ENCODE peak calls at places on chromosomes 3 and 15, in nine cellular contexts. One of them, this sample, is unnamed.
A peak's percentile ranks its signal among the peaks of the same experiment; 100 is the strongest.

GRCh38 chr3:164515256-164515655 is 563.0 kb downstream of the SI start:
- DNase-seq in HAP-1: no peak
- DNase-seq in Karpas-422: no peak
- DNase-seq in adipocyte: no peak
- DNase-seq in brain microvascular endothelial cell: no peak
- DNase-seq in effector memory CD4-positive, alpha-beta T cell: no peak
- DNase-seq in heart left ventricle: no peak
- DNase-seq in transverse colon: no peak
- DNase-seq in body of pancreas: no peak
- DNase-seq in this sample: no peak

GRCh38 chr3:169650503-169650902 is 13.0 kb downstream of the MECOM start:
- DNase-seq in Karpas-422: no peak
- DNase-seq in effector memory CD4-positive, alpha-beta T cell: no peak
- DNase-seq in HAP-1: no peak
- DNase-seq in body of pancreas: no peak
- DNase-seq in brain microvascular endothelial cell: no peak
- DNase-seq in heart left ventricle: no peak
- DNase-seq in adipocyte: no peak
- DNase-seq in transverse colon: no peak
- DNase-seq in this sample: no peak

GRCh38 chr3:167887096-167887495 is 151.6 kb downstream of the SERPINI1 start:
- DNase-seq in effector memory CD4-positive, alpha-beta T cell: no peak
- DNase-seq in brain microvascular endothelial cell: peak; percentile 35
- DNase-seq in HAP-1: no peak
- DNase-seq in adipocyte: peak; percentile 42
- DNase-seq in Karpas-422: no peak
- DNase-seq in heart left ventricle: no peak
- DNase-seq in body of pancreas: no peak
- DNase-seq in transverse colon: no peak
- DNase-seq in this sample: no peak

GRCh38 chr15:28246605-28247004 is 75.4 kb downstream of the HERC2 start:
- DNase-seq in body of pancreas: no peak
- DNase-seq in adipocyte: no peak
- DNase-seq in heart left ventricle: no peak
- DNase-seq in Karpas-422: no peak
- DNase-seq in transverse colon: no peak
- DNase-seq in brain microvascular endothelial cell: no peak
- DNase-seq in effector memory CD4-positive, alpha-beta T cell: no peak
- DNase-seq in HAP-1: no peak
- DNase-seq in this sample: no peak

GRCh38 chr3:42518800-42519567 is 16.5 kb downstream of the VIPR1 start:
- DNase-seq in transverse colon: no peak
- DNase-seq in heart left ventricle: no peak
- DNase-seq in effector memory CD4-positive, alpha-beta T cell: peak; percentile 36
- DNase-seq in HAP-1: peak; percentile 61
- DNase-seq in brain microvascular endothelial cell: no peak
- DNase-seq in body of pancreas: no peak
- DNase-seq in Karpas-422: peak; percentile 70
- DNase-seq in adipocyte: no peak
- DNase-seq in this sample: no peak

GRCh38 chr15:47650564-47650963 is 66.7 kb upstream of the SEMA6D start:
- DNase-seq in body of pancreas: no peak
- DNase-seq in HAP-1: no peak
- DNase-seq in Karpas-422: no peak
- DNase-seq in effector memory CD4-positive, alpha-beta T cell: no peak
- DNase-seq in adipocyte: no peak
- DNase-seq in brain microvascular endothelial cell: no peak
- DNase-seq in transverse colon: no peak
- DNase-seq in heart left ventricle: no peak
- DNase-seq in this sample: no peak

GRCh38 chr3:177674186-177674585 is 476.9 kb upstream of the TBL1XR1 start:
- DNase-seq in heart left ventricle: no peak
- DNase-seq in transverse colon: no peak
- DNase-seq in effector memory CD4-positive, alpha-beta T cell: no peak
- DNase-seq in Karpas-422: no peak
- DNase-seq in brain microvascular endothelial cell: no peak
- DNase-seq in body of pancreas: no peak
- DNase-seq in adipocyte: no peak
- DNase-seq in HAP-1: no peak
- DNase-seq in this sample: no peak

GRCh38 chr15:20345401-20345958 is 196.1 kb downstream of the GOLGA6L6 start:
- DNase-seq in heart left ventricle: no peak
- DNase-seq in adipocyte: no peak
- DNase-seq in HAP-1: no peak
- DNase-seq in brain microvascular endothelial cell: no peak
- DNase-seq in Karpas-422: no peak
- DNase-seq in transverse colon: no peak
- DNase-seq in effector memory CD4-positive, alpha-beta T cell: no peak
- DNase-seq in body of pancreas: no peak
- DNase-seq in this sample: no peak

GRCh38 chr3:31248619-31248992 is 284.1 kb upstream of the STT3B start:
- DNase-seq in HAP-1: no peak
- DNase-seq in Karpas-422: no peak
- DNase-seq in brain microvascular endothelial cell: no peak
- DNase-seq in adipocyte: no peak
- DNase-seq in heart left ventricle: no peak
- DNase-seq in body of pancreas: no peak
- DNase-seq in transverse colon: no peak
- DNase-seq in effector memory CD4-positive, alpha-beta T cell: no peak
- DNase-seq in this sample: no peak

GRCh38 chr15:59764775-59765174 is 75.7 kb upstream of the BNIP2 start:
- DNase-seq in Karpas-422: peak; percentile 50
- DNase-seq in body of pancreas: no peak
- DNase-seq in effector memory CD4-positive, alpha-beta T cell: no peak
- DNase-seq in heart left ventricle: no peak
- DNase-seq in brain microvascular endothelial cell: no peak
- DNase-seq in HAP-1: no peak
- DNase-seq in adipocyte: no peak
- DNase-seq in transverse colon: no peak
- DNase-seq in this sample: no peak

GRCh38 chr15:43133429-43134156 is at the start of gene TMEM62:
- DNase-seq in heart left ventricle: peak; percentile 87
- DNase-seq in Karpas-422: peak; percentile 96
- DNase-seq in transverse colon: peak; percentile 92
- DNase-seq in body of pancreas: peak; percentile 95
- DNase-seq in effector memory CD4-positive, alpha-beta T cell: peak; percentile 52
- DNase-seq in adipocyte: peak; percentile 75
- DNase-seq in brain microvascular endothelial cell: peak; percentile 38
- DNase-seq in HAP-1: peak; percentile 85
- DNase-seq in this sample: peak; percentile 93

GRCh38 chr3:21062724-21063436 is 688.1 kb downstream of the ZNF385D start:
- DNase-seq in transverse colon: no peak
- DNase-seq in Karpas-422: no peak
- DNase-seq in HAP-1: no peak
- DNase-seq in adipocyte: peak; percentile 66
- DNase-seq in heart left ventricle: peak; percentile 12
- DNase-seq in brain microvascular endothelial cell: no peak
- DNase-seq in effector memory CD4-positive, alpha-beta T cell: no peak
- DNase-seq in body of pancreas: no peak
- DNase-seq in this sample: no peak

GRCh38 chr15:41494190-41494921 is 682 bp downstream of the ITPKA start:
- DNase-seq in Karpas-422: no peak
- DNase-seq in effector memory CD4-positive, alpha-beta T cell: no peak
- DNase-seq in body of pancreas: no peak
- DNase-seq in HAP-1: peak; percentile 74
- DNase-seq in transverse colon: peak; percentile 46
- DNase-seq in adipocyte: peak; percentile 42
- DNase-seq in heart left ventricle: no peak
- DNase-seq in brain microvascular endothelial cell: no peak
- DNase-seq in this sample: peak; percentile 81

DNA sequence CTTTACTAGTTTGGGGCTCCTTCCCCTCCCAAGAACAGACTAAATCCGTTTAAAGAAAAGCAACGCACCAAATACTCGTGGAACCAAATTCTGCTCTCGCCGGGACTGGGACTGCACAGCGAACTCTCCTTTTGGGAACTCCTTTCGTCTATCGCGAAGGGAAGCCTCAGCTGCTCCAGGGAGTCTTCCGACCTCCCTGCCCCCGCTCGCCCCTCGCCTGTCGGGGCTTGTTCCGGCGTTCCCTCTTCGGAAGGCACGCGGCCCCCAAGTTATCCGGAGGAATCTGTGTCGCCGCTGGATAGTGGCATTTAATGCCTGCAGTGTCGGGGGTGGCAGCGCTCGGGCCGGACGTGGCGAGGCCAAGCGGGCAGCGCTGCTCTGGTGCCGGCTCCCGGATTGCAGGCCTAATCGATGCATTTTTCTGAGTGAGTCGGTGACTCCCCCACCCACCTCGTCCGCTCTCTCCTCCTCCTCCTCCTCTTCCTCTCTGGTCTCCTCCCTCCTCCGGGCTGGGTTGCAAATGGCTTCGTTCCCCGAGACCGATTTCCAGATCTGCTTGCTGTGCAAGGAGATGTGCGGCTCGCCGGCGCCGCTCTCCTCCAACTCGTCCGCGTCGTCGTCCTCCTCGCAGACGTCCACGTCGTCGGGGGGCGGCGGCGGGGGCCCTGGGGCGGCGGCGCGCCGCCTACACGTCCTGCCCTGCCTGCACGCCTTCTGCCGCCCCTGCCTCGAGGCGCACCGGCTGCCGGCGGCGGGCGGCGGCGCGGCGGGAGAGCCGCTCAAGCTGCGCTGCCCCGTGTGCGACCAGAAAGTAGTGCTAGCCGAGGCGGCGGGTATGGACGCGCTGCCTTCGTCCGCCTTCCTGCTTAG is at the start of gene TRIM71:
- DNase-seq in Karpas-422: no peak
- DNase-seq in effector memory CD4-positive, alpha-beta T cell: no peak
- DNase-seq in transverse colon: no peak
- DNase-seq in body of pancreas: no peak
- DNase-seq in brain microvascular endothelial cell: no peak
- DNase-seq in heart left ventricle: no peak
- DNase-seq in adipocyte: no peak
- DNase-seq in HAP-1: peak; percentile 57
- DNase-seq in this sample: peak; percentile 69
- H3K27me3 ChIP-seq in Karpas-422: no peaks in the 10 kb centered on the region
- H3K27me3 ChIP-seq in effector memory CD4-positive, alpha-beta T cell: peaks cover 13% of the 10 kb centered on the region
- H3K27me3 ChIP-seq in transverse colon: peaks cover 82% of the 10 kb centered on the region
- H3K27me3 ChIP-seq in body of pancreas: peaks cover 41% of the 10 kb centered on the region
- H3K27me3 ChIP-seq in brain microvascular endothelial cell: peaks cover 69% of the 10 kb centered on the region
- H3K27me3 ChIP-seq in heart left ventricle: peaks cover 50% of the 10 kb centered on the region
- H3K27me3 ChIP-seq in adipocyte: peaks cover 29% of the 10 kb centered on the region
- H3K27me3 ChIP-seq in HAP-1: no peaks in the 10 kb centered on the region
- H3K27me3 ChIP-seq in this sample: no peaks in the 10 kb centered on the region

DNA sequence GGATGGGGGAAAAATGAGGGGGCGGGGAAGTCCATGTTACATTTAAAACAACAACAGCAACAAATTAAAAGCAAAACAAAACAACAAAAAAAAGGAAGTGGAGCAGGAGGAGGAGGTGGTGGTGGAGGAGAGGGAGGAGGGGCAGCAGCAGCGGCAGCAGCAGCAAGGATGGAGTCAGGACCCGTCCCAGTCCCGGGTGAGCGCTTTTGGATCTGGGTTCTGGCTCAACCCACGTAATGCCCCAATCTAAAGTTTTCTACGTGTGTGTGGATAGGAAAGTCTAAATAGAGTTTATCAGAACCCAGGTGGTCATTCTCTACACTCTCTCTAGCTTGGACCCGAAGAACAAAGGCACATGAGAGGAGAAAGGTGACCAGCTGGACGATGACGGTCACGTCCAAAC is 721 bp upstream of the ISL2 start:
- DNase-seq in brain microvascular endothelial cell: no peak
- DNase-seq in transverse colon: no peak
- DNase-seq in heart left ventricle: no peak
- DNase-seq in Karpas-422: peak; percentile 73
- DNase-seq in body of pancreas: no peak
- DNase-seq in adipocyte: no peak
- DNase-seq in HAP-1: peak; percentile 68
- DNase-seq in effector memory CD4-positive, alpha-beta T cell: no peak
- DNase-seq in this sample: no peak
- H3K27me3 ChIP-seq in brain microvascular endothelial cell: peaks cover 42% of the 10 kb centered on the region
- H3K27me3 ChIP-seq in transverse colon: peaks cover 80% of the 10 kb centered on the region
- H3K27me3 ChIP-seq in heart left ventricle: peaks cover 80% of the 10 kb centered on the region
- H3K27me3 ChIP-seq in Karpas-422: no peaks in the 10 kb centered on the region
- H3K27me3 ChIP-seq in body of pancreas: peaks cover 51% of the 10 kb centered on the region
- H3K27me3 ChIP-seq in adipocyte: peaks cover 84% of the 10 kb centered on the region
- H3K27me3 ChIP-seq in HAP-1: no peaks in the 10 kb centered on the region
- H3K27me3 ChIP-seq in effector memory CD4-positive, alpha-beta T cell: peaks cover 67% of the 10 kb centered on the region
- H3K27me3 ChIP-seq in this sample: no peaks in the 10 kb centered on the region

GRCh38 chr3:147395975-147396708 is 10.2 kb downstream of the ZIC4 start:
- DNase-seq in Karpas-422: no peak
- DNase-seq in effector memory CD4-positive, alpha-beta T cell: no peak
- DNase-seq in brain microvascular endothelial cell: peak; percentile 77
- DNase-seq in transverse colon: no peak
- DNase-seq in adipocyte: no peak
- DNase-seq in HAP-1: no peak
- DNase-seq in heart left ventricle: no peak
- DNase-seq in body of pancreas: no peak
- DNase-seq in this sample: no peak
- H3K27me3 ChIP-seq in Karpas-422: no peaks in the 10 kb centered on the region
- H3K27me3 ChIP-seq in effector memory CD4-positive, alpha-beta T cell: peaks cover 24% of the 10 kb centered on the region
- H3K27me3 ChIP-seq in brain microvascular endothelial cell: no peaks in the 10 kb centered on the region
- H3K27me3 ChIP-seq in transverse colon: peaks cover 100% of the 10 kb centered on the region
- H3K27me3 ChIP-seq in adipocyte: peaks cover 78% of the 10 kb centered on the region
- H3K27me3 ChIP-seq in HAP-1: no peaks in the 10 kb centered on the region
- H3K27me3 ChIP-seq in heart left ventricle: peaks cover 97% of the 10 kb centered on the region
- H3K27me3 ChIP-seq in body of pancreas: peaks cover 66% of the 10 kb centered on the region
- H3K27me3 ChIP-seq in this sample: no peaks in the 10 kb centered on the region

GRCh38 chr15:89383635-89384604 is 49.3 kb upstream of the POLG start:
- DNase-seq in transverse colon: peak; percentile 53
- DNase-seq in adipocyte: no peak
- DNase-seq in Karpas-422: no peak
- DNase-seq in brain microvascular endothelial cell: no peak
- DNase-seq in body of pancreas: no peak
- DNase-seq in HAP-1: peak; percentile 93
- DNase-seq in heart left ventricle: peak; percentile 68
- DNase-seq in effector memory CD4-positive, alpha-beta T cell: no peak
- DNase-seq in this sample: no peak

GRCh38 chr15:89381888-89382287 is 47.3 kb upstream of the POLG start:
- DNase-seq in body of pancreas: no peak
- DNase-seq in adipocyte: no peak
- DNase-seq in Karpas-422: no peak
- DNase-seq in transverse colon: no peak
- DNase-seq in effector memory CD4-positive, alpha-beta T cell: no peak
- DNase-seq in brain microvascular endothelial cell: no peak
- DNase-seq in heart left ventricle: no peak
- DNase-seq in HAP-1: no peak
- DNase-seq in this sample: no peak

GRCh38 chr15:89381330-89381729 is 46.7 kb upstream of the POLG start:
- DNase-seq in heart left ventricle: no peak
- DNase-seq in Karpas-422: no peak
- DNase-seq in body of pancreas: no peak
- DNase-seq in transverse colon: no peak
- DNase-seq in brain microvascular endothelial cell: no peak
- DNase-seq in HAP-1: no peak
- DNase-seq in adipocyte: no peak
- DNase-seq in effector memory CD4-positive, alpha-beta T cell: no peak
- DNase-seq in this sample: no peak

GRCh38 chr15:89379818-89380217 is 45.2 kb upstream of the POLG start:
- DNase-seq in body of pancreas: no peak
- DNase-seq in heart left ventricle: no peak
- DNase-seq in HAP-1: no peak
- DNase-seq in brain microvascular endothelial cell: no peak
- DNase-seq in effector memory CD4-positive, alpha-beta T cell: no peak
- DNase-seq in Karpas-422: no peak
- DNase-seq in adipocyte: no peak
- DNase-seq in transverse colon: no peak
- DNase-seq in this sample: no peak

DNA sequence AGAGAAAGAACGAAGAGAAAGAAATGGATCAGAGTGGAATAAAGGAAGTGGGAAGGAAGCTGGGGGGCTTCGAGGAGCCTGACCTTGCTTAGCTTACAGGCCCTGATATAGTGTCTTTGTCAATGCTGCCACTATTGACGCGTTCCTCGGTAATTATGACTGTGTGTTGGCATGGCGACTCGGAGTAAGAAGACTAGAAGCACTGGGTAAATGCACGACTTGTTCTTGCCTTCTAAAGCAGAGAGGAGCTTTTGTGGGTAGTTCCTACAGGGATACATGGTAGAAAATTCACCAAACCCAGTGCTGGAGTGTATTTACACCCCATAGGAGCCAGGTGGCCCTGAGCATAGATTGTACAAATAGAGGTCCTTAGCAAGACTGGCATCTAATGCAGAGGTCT is 47.7 kb upstream of the POLG start:
- DNase-seq in heart left ventricle: no peak
- DNase-seq in effector memory CD4-positive, alpha-beta T cell: no peak
- DNase-seq in transverse colon: no peak
- DNase-seq in body of pancreas: no peak
- DNase-seq in brain microvascular endothelial cell: no peak
- DNase-seq in Karpas-422: no peak
- DNase-seq in HAP-1: no peak
- DNase-seq in adipocyte: no peak
- DNase-seq in this sample: no peak
- H3K27me3 ChIP-seq in heart left ventricle: peaks cover 36% of the 10 kb centered on the region
- H3K27me3 ChIP-seq in effector memory CD4-positive, alpha-beta T cell: peaks cover 21% of the 10 kb centered on the region
- H3K27me3 ChIP-seq in transverse colon: peaks cover 62% of the 10 kb centered on the region
- H3K27me3 ChIP-seq in body of pancreas: peaks cover 12% of the 10 kb centered on the region
- H3K27me3 ChIP-seq in brain microvascular endothelial cell: peaks cover 73% of the 10 kb centered on the region
- H3K27me3 ChIP-seq in Karpas-422: no peaks in the 10 kb centered on the region
- H3K27me3 ChIP-seq in HAP-1: no peaks in the 10 kb centered on the region
- H3K27me3 ChIP-seq in adipocyte: peaks cover 81% of the 10 kb centered on the region
- H3K27me3 ChIP-seq in this sample: no peaks in the 10 kb centered on the region